ENCODE peak calls at places on chromosomes 3 and 15, in seven cellular contexts. V is activated CD8-positive, alpha-beta memory T cell treated with anti-CD3 and anti-CD28 coated beads for 48 hours; M is NCI-H460; P is EL; B is activated CD8-positive, alpha-beta T cell treated with anti-CD3 and anti-CD28 coated beads for 36 hours; I is stimulated activated CD4-positive, alpha-beta T cell treated with anti-CD3 and anti-CD28 coated beads, TNF-alpha, amount 100 ng/mL, for 1 hour; K is kidney epithelial cell. J is an unnamed sample.

GRCh38 chr15:56327721-56328502 is 37.3 kb upstream of the TEX9 start:
- DNase-seq in P (no peak), B (no peak), M (no peak), V (no peak), K (no peak), I (no peak), J (no peak)

GRCh38 chr15:36251450-36251849 is 328.0 kb upstream of the CDIN1 start:
- DNase-seq in P (no peak), M (no peak), V (no peak), B (no peak), K (no peak), I (no peak), J (no peak)

GRCh38 chr3:187497037-187497436 is 128.9 kb downstream of the RTP4 start:
- DNase-seq in K (no peak), P (no peak), I (no peak), B (no peak), V (no peak), M (no peak), J (no peak)

GRCh38 chr15:41465822-41466421 is 27.8 kb upstream of the ITPKA start:
- DNase-seq in B (peak; percentile 48), V (no peak), M (peak; percentile 36), I (no peak), P (peak; percentile 61), K (no peak), J (no peak)

GRCh38 chr3:56860351-56860750 is 58.6 kb upstream of the ARHGEF3 start:
- DNase-seq in P (no peak), M (no peak), V (no peak), K (no peak), B (no peak), I (no peak), J (no peak)

GRCh38 chr15:48672206-48672605 is 26.7 kb upstream of the FBN1 start:
- DNase-seq in P (no peak), V (no peak), I (no peak), B (no peak), K (no peak), M (no peak), J (no peak)

GRCh38 chr3:27718459-27718858 is 3.7 kb downstream of the EOMES start:
- DNase-seq in P (no peak), K (no peak), V (no peak), I (no peak), B (no peak), M (no peak), J (no peak)

GRCh38 chr3:12138044-12138443 is 20.7 kb downstream of the TIMP4 start:
- DNase-seq in V (no peak), B (peak; percentile 56), I (no peak), P (peak; percentile 39), K (no peak), M (peak; percentile 27), J (no peak)

J was measured in T47D.